ENCODE peak calls at places on chromosomes 2 and 18, in nine cellular contexts. K is WERI-Rb-1, S is mesendoderm, X is ovary, G is psoas muscle, T is heart right ventricle, Y is MG63, J is right cardiac atrium, P is IMR-90. D is an unnamed sample.

GRCh38 chr18:63148449-63149199 is 170.9 kb downstream of the BCL2 start:
- DNase-seq in S (no peak), T (no peak), G (peak), K (no peak), X (no peak), J (peak), P (peak), Y (peak), D (no peak)

GRCh38 chr2:212157011-212157410 is 381.6 kb downstream of the ERBB4 start:
- DNase-seq in J (no peak), K (no peak), X (no peak), Y (peak), G (no peak), T (no peak), S (no peak), P (peak), D (no peak)

GRCh38 chr2:219592721-219593120 is 4.9 kb upstream of the STK11IP start:
- DNase-seq in J (no peak), P (no peak), Y (no peak), K (no peak), S (no peak), X (no peak), G (no peak), T (no peak), D (no peak)

GRCh38 chr2:20050104-20050711 is 1.2 kb downstream of the LAPTM4A start:
- DNase-seq in S (no peak), X (peak), K (peak), Y (no peak), P (peak), T (no peak), J (no peak), G (no peak), D (peak)

GRCh38 chr18:48841381-48842258 is 109.1 kb downstream of the SMAD7 start:
- DNase-seq in T (peak), X (no peak), G (peak), P (peak), K (no peak), Y (peak), S (peak), J (peak), D (no peak)

GRCh38 chr2:235511187-235511661 is 17.4 kb downstream of the AGAP1 start:
- DNase-seq in J (no peak), X (no peak), K (no peak), S (peak), G (no peak), P (peak), T (no peak), Y (peak), D (no peak)

GRCh38 chr2:172438741-172439508 is 11.5 kb downstream of the ITGA6 start:
- DNase-seq in P (peak), J (peak), Y (peak), S (no peak), G (no peak), X (no peak), T (peak), K (no peak), D (no peak)

GRCh38 chr2:129438501-129439057 is 540.9 kb upstream of the RAB6C start:
- DNase-seq in Y (no peak), J (no peak), K (no peak), T (no peak), G (no peak), S (no peak), P (no peak), X (no peak), D (no peak)

GRCh38 chr18:51017140-51017874 is 12.7 kb upstream of the SMAD4 start:
- DNase-seq in J (no peak), X (peak), G (no peak), Y (no peak), P (no peak), S (peak), K (no peak), T (no peak), D (no peak)

GRCh38 chr2:63842149-63843061 is 709 bp downstream of the UGP2 start:
- DNase-seq in K (no peak), Y (peak), T (peak), G (peak), P (peak), J (peak), X (peak), S (no peak), D (no peak)

GRCh38 chr2:28276076-28276618 is 116.5 kb upstream of the FOSL2 start:
- DNase-seq in S (peak), P (peak), J (no peak), T (no peak), Y (peak), G (no peak), X (no peak), K (no peak), D (no peak)

GRCh38 chr2:128288781-128289180 is 29.9 kb downstream of the HS6ST1 start:
- DNase-seq in G (peak), T (no peak), X (no peak), K (no peak), J (peak), S (no peak), P (no peak), Y (no peak), D (no peak)

GRCh38 chr2:193751299-193751698 is 1556.6 kb upstream of the TMEFF2 start:
- DNase-seq in X (no peak), Y (no peak), T (no peak), J (no peak), S (no peak), K (no peak), G (no peak), P (no peak), D (no peak)

GRCh38 chr2:120737802-120738516 is 2.3 kb downstream of the GLI2 start:
- DNase-seq in T (no peak), P (no peak), X (peak), J (no peak), S (peak), K (no peak), G (no peak), Y (no peak), D (no peak)

DNA sequence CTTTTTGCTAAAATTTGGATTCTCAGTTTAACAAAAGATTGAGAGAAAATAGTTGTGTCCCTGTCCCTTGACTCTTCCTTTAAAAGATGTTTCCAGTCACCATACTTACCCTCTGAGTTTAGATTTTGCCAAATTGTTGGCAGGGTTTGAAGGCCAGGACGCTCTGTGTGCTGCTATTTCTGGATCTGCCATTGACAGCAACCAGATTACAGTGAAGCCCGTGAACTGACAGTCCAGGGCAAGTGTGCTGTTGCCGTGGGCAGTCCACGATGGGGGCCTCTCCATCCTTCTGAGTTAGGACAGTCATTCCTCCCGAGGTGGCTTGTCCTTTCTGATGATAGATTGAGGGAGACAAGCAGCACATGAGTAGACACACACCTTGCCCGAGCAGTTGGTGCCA is 89.9 kb downstream of the PTPRM start:
- DNase-seq in P (no peak), K (no peak), T (peak), Y (no peak), J (no peak), G (no peak), S (no peak), X (no peak), D (no peak)
- H3K4me3 ChIP-seq in P (no peak), K (no peak), T (no peak), Y (no peak), J (no peak), G (no peak), S (no peak), X (no peak), D (no peak)

DNA sequence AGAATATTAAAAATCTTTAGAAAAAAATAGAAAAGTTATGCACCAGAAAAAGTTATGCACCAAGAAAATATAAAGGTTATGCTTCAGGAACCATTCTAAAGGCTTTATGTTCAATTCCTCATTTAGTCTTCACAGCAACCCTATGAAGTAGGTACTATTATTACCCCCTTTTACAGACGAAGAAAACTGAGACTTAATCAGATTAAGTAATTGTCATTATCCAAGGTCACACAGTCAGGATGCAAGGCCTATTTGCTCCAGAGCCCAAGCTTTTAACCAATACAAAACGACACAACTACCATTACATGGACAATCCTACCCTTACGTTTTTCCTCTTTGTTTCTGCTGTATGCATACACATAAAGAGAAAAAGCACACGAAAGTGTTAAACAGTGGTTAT is 5.0 kb downstream of the INO80D start:
- DNase-seq in P (no peak), Y (no peak), K (no peak), X (no peak), S (no peak), G (no peak), T (no peak), J (no peak), D (no peak)
- H3K4me3 ChIP-seq in P (no peak), Y (no peak), K (no peak), X (no peak), S (no peak), G (no peak), T (no peak), J (no peak), D (no peak)

GRCh38 chr2:189542145-189542882 is 38.3 kb downstream of the SLC40A1 start:
- DNase-seq in S (no peak), K (no peak), P (no peak), G (no peak), T (no peak), Y (no peak), J (no peak), X (no peak), D (no peak)

GRCh38 chr2:189545424-189545823 is 35.2 kb downstream of the SLC40A1 start:
- DNase-seq in X (no peak), T (no peak), G (no peak), J (no peak), K (no peak), Y (peak), S (no peak), P (no peak), D (no peak)

GRCh38 chr2:189541591-189541990 is 39.0 kb downstream of the SLC40A1 start:
- DNase-seq in T (no peak), J (no peak), K (no peak), Y (no peak), S (no peak), X (no peak), P (no peak), G (no peak), D (no peak)

GRCh38 chr2:189540551-189540950 is 40.0 kb downstream of the SLC40A1 start:
- DNase-seq in G (no peak), J (no peak), X (no peak), P (no peak), T (no peak), K (no peak), Y (no peak), S (no peak), D (no peak)

DNA sequence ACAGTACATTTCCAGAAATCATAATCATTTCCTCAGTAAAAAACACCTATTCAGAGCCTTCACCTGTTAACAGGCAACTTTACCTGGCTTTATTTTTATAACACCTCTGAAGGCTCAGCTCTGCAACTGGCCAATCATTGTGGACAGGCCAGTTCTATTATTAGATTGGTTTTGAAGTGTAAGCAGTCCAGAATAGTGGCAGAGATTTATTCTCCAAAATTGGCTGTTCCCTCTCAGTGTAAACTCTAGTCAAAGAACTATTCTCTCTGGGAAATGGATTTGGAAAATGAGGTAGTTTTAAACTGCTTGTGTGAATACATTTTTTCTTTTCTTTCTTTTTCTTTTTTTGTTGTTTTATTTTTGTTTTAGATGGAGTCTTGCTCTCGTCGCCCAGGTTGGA is 35.9 kb downstream of the SLC40A1 start:
- DNase-seq in K (no peak), X (no peak), J (no peak), T (no peak), G (no peak), S (no peak), Y (no peak), P (no peak), D (no peak)
- H3K4me3 ChIP-seq in K (no peak), X (no peak), J (no peak), T (no peak), G (no peak), S (no peak), Y (no peak), P (no peak), D (no peak)

DNA sequence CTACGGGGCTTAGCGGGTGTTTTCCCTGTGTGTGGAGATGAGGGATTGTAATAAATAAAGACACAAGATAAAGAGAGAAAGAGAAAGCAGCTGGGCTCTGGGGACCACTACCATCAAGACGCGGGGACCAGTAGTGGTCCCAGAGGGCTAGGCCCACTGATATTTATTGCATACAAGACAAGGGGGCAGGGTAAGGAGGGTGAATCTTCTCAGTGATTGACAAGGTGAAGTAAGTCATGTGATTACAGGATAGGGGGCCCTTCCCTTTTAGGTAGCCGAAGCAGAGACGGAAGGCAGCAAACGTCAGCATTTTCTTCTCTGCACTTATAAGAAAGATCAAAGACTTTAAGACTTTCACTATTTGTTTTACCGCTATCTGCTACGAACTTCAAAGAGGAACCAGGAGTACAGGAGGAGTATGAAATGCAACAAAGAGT is 4.5 kb upstream of the GAL3ST2 start:
- DNase-seq in K (peak), S (no peak), X (no peak), Y (no peak), P (no peak), G (no peak), J (no peak), T (no peak), D (no peak)
- H3K4me3 ChIP-seq in K (peak), S (no peak), X (no peak), Y (no peak), P (no peak), G (no peak), J (no peak), T (no peak), D (no peak)

GRCh38 chr2:117835990-117836760 is 21.7 kb downstream of the DDX18 start:
- DNase-seq in K (peak), T (peak), X (peak), S (peak), G (peak), J (peak), Y (peak), P (peak), D (no peak)
- H3K4me3 ChIP-seq in K (no peak), T (peak), X (peak), S (no peak), G (peak), J (peak), Y (no peak), P (peak), D (no peak)

GRCh38 chr2:144201868-144202468 is 318.0 kb downstream of the ZEB2 start:
- DNase-seq in G (no peak), T (no peak), K (no peak), X (no peak), J (no peak), P (peak), Y (peak), S (no peak), D (no peak)
- H3K4me3 ChIP-seq in G (no peak), T (no peak), K (no peak), X (no peak), J (no peak), P (no peak), Y (no peak), S (no peak), D (no peak)